ENCODE peak calls at places on chromosomes 12 and 14, in six cellular contexts. I is mesothelial cell of epicardium, O is glutamatergic neuron, H is upper lobe of right lung, P is endodermal cell, R is right atrium auricular region. D is an unnamed sample.

GRCh38 chr14:60051690-60052324 is 39.9 kb upstream of the PCNX4 start:
- DNase-seq in I (no peak), R (no peak), O (no peak), H (no peak), P (no peak), D (no peak)

GRCh38 chr12:101902641-101903040 is 25.3 kb downstream of the DRAM1 start:
- DNase-seq in R (no peak), I (no peak), O (no peak), P (no peak), H (peak; percentile 47), D (no peak)

GRCh38 chr12:100138048-100138907 is 4.4 kb downstream of the BLTP3B start:
- DNase-seq in H (no peak), O (no peak), I (no peak), P (no peak), R (no peak), D (no peak)

GRCh38 chr12:116136340-116136739 is 141.2 kb downstream of the MED13L start:
- DNase-seq in O (no peak), H (no peak), R (no peak), P (no peak), I (no peak), D (no peak)

GRCh38 chr14:33359288-33359881 is 420.7 kb downstream of the NPAS3 start:
- DNase-seq in O (no peak), I (no peak), P (no peak), H (no peak), R (no peak), D (no peak)

GRCh38 chr14:37864861-37865718 is 269.7 kb downstream of the TTC6 start:
- DNase-seq in H (no peak), R (no peak), O (no peak), I (no peak), P (no peak), D (no peak)

GRCh38 chr14:48398675-48399282 is 723.4 kb upstream of the MDGA2 start:
- DNase-seq in R (no peak), I (no peak), O (no peak), P (peak; percentile 52), H (no peak), D (peak; percentile 13)

GRCh38 chr14:105952222-105952621 is 425.8 kb downstream of the TMEM121 start:
- DNase-seq in O (no peak), P (no peak), R (no peak), H (no peak), I (no peak), D (no peak)

GRCh38 chr14:33800735-33801163 is 150.1 kb downstream of the EGLN3 start:
- DNase-seq in O (no peak), R (no peak), P (no peak), I (no peak), H (no peak), D (no peak)

GRCh38 chr12:91194500-91194899 is 11.9 kb upstream of the DCN start:
- DNase-seq in R (no peak), P (no peak), O (no peak), H (no peak), I (no peak), D (no peak)

GRCh38 chr14:77032854-77033621 is 4.5 kb upstream of the IRF2BPL start:
- DNase-seq in H (peak; percentile 95), O (peak; percentile 89), P (peak; percentile 91), R (peak; percentile 98), I (peak; percentile 85), D (peak; percentile 64)

GRCh38 chr14:87613856-87614255 is 379.1 kb downstream of the GALC start:
- DNase-seq in O (no peak), H (no peak), I (no peak), P (no peak), R (no peak), D (no peak)

GRCh38 chr12:12922191-12922616 is 29.8 kb downstream of the GPRC5D start:
- DNase-seq in I (no peak), P (no peak), O (no peak), R (peak; percentile 81), H (no peak), D (no peak)

GRCh38 chr12:54164402-54165145 is 24.2 kb downstream of the SMUG1 start:
- DNase-seq in H (no peak), R (no peak), I (no peak), O (peak; percentile 61), P (peak; percentile 77), D (no peak)

GRCh38 chr12:100391856-100392255 is 35.0 kb downstream of the SLC17A8 start:
- DNase-seq in R (no peak), H (no peak), O (no peak), P (no peak), I (no peak), D (no peak)

GRCh38 chr12:120183211-120183631 is 11.3 kb downstream of the GCN1 start:
- DNase-seq in P (no peak), I (no peak), R (no peak), O (no peak), H (no peak), D (no peak)

GRCh38 chr12:57176139-57176477 is 28.7 kb upstream of the LRP1-AS start:
- DNase-seq in O (no peak), I (no peak), H (no peak), P (no peak), R (no peak), D (no peak)
- TF ChIP-seq CTCF in O (no peak), I (no peak), H (no peak), P (peak; percentile 39), R (peak; percentile 8), D (peak; percentile 11)

GRCh38 chr14:96304956-96305355 is 48.9 kb downstream of the BDKRB1 start:
- DNase-seq in P (peak; percentile 86), R (no peak), H (no peak), I (no peak), O (peak; percentile 56), D (peak; percentile 11)
- TF ChIP-seq CTCF in P (peak; percentile 78), R (no peak), H (no peak), I (peak; percentile 38), O (peak; percentile 48), D (peak; percentile 41)

GRCh38 chr14:35201066-35201465 is 78.7 kb downstream of the PRORP start:
- DNase-seq in O (no peak), P (no peak), I (no peak), R (no peak), H (no peak), D (no peak)
- TF ChIP-seq CTCF in O (no peak), P (no peak), I (no peak), R (no peak), H (no peak), D (no peak)

DNA sequence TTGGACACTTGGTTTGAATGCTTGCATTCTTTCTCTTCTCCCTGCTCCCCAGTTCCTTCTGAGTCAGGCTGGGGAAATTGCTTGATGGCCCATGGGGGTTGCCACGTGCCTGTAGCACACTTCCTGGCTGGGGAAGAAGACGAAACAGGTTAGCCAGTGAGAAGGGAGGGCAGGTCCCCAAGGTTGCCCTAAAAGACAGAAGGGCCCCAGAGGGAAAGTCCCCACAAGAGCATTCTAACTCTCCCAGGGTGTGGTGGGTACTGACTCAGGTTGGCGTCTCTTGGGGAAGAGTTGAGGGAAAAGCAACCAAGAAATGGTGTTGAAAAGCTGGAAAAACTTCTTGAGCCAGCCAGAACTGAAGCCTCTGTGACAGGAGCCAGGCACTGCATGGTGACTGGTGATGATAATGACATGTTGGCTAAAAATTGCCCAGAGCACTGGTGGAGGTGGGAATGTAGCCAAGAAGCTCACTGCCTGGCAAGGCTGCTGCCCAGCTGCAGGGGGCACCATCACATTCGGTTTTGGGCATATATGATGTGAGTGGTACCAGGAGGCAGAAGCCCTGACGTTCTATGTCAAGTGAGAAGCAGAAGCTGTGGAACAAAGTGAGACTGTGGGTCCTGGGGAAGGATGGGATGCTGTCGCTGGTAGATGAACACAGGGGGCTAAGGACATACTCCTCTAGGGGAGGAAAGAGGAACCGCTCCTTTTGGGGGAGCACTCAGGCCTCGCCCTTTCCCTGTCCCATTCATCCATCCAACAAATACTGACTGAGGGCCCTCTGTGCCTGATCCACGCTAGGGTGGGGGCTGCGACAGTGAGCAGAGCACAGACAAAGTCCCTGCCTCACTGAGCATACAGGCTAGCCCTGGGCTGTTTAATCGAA is 8.1 kb upstream of the RABGGTA start:
- DNase-seq in R (no peak), I (no peak), P (no peak), H (no peak), O (no peak), D (no peak)
- TF ChIP-seq CTCF in R (peak; percentile 57), I (no peak), P (peak; percentile 36), H (peak; percentile 18), O (no peak), D (no peak)

DNA sequence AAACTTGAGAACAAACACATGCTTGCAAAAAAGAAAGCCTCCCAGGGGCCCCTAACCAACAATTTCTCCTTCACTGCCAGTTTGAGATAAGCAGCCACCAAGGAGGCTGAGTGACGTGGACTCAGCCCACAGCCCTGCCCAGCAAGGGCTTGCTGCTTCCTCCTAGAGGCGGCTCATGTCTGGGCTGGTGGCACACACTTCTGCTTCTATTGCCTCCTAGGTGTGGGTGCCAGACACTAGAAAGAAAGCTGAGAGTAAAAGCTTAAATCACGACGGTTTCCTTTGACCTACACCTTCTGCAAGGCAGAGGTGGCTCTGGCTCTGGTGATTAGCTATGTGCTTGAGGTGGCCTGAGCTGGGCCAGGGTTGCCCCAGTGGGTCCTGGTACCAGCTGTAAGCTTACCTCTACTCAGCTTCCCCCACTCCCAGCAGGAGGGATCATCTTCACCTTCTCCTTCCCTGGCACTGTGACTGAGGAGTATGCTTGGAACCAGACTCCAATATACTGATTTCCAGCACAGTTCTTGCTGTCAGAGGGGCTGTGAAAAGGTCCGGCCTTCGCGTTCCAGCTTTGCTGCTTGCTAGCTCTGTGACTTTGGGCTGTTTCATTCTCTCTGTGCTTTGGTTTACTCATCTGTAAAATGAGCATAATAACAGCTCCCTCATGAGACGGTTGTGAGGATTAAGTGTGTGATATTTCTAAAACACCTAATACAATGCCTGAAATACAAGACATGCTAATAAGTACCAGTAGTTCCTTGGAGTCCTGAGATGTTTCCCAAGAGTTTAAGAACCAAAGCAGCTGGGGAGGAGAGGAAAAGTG is 89.7 kb upstream of the PARP11 start:
- DNase-seq in I (no peak), P (peak; percentile 72), H (peak; percentile 69), O (no peak), R (no peak), D (no peak)
- TF ChIP-seq CTCF in I (no peak), P (peak; percentile 68), H (peak; percentile 18), O (no peak), R (no peak), D (no peak)

GRCh38 chr12:67271976-67272375 is 2.8 kb downstream of the CAND1 start:
- DNase-seq in R (no peak), I (no peak), O (no peak), P (no peak), H (no peak), D (no peak)

GRCh38 chr12:67270622-67271021 is 1.5 kb downstream of the CAND1 start:
- DNase-seq in I (no peak), P (no peak), O (no peak), H (no peak), R (no peak), D (no peak)

GRCh38 chr12:67268335-67268895 is 743 bp upstream of the CAND1 start:
- DNase-seq in R (peak; percentile 97), P (peak; percentile 98), O (peak; percentile 71), H (peak; percentile 84), I (peak; percentile 82), D (peak; percentile 72)

GRCh38 chr12:67269632-67270578 is 747 bp downstream of the CAND1 start:
- DNase-seq in R (no peak), O (peak; percentile 61), P (peak; percentile 94), H (peak; percentile 81), I (peak; percentile 66), D (peak; percentile 41)

GRCh38 chr12:67268896-67269631 is at the start of gene CAND1:
- DNase-seq in P (peak; percentile 99), I (peak; percentile 92), O (peak; percentile 90), H (peak; percentile 98), R (peak; percentile 98), D (peak; percentile 93)
- TF ChIP-seq CTCF in P (no peak), I (no peak), O (no peak), H (no peak), R (peak; percentile 26), D (no peak)

D was measured in neural crest cell.